ENCODE peak calls at places on chromosome 21, in six cellular contexts. One of them, this sample, is unnamed.

GRCh38 chr21:32337206-32337605 is 38.6 kb downstream of the MRAP start:
- DNase-seq in Peyer's patch: no peak
- DNase-seq in heart left ventricle: no peak
- DNase-seq in thoracic aorta: no peak
- DNase-seq in SK-N-SH: no peak
- DNase-seq in ovary: no peak
- DNase-seq in this sample: no peak

GRCh38 chr21:24514081-24514733 is 1093.1 kb downstream of the MRPL39 start:
- DNase-seq in SK-N-SH: peak; percentile 16
- DNase-seq in thoracic aorta: no peak
- DNase-seq in Peyer's patch: no peak
- DNase-seq in heart left ventricle: no peak
- DNase-seq in ovary: no peak
- DNase-seq in this sample: no peak

GRCh38 chr21:44987886-44988606 is 48.2 kb downstream of the SLX9 start:
- DNase-seq in thoracic aorta: no peak
- DNase-seq in ovary: no peak
- DNase-seq in SK-N-SH: no peak
- DNase-seq in heart left ventricle: no peak
- DNase-seq in Peyer's patch: no peak
- DNase-seq in this sample: peak; percentile 39

GRCh38 chr21:32423320-32423719 is 10.8 kb downstream of the EVA1C start:
- DNase-seq in SK-N-SH: no peak
- DNase-seq in heart left ventricle: no peak
- DNase-seq in ovary: no peak
- DNase-seq in thoracic aorta: no peak
- DNase-seq in Peyer's patch: no peak
- DNase-seq in this sample: no peak

GRCh38 chr21:44914176-44914874 is 6.4 kb downstream of the ITGB2 start:
- DNase-seq in thoracic aorta: no peak
- DNase-seq in SK-N-SH: no peak
- DNase-seq in heart left ventricle: no peak
- DNase-seq in ovary: no peak
- DNase-seq in Peyer's patch: no peak
- DNase-seq in this sample: peak; percentile 78

GRCh38 chr21:34197561-34197960 is 124.2 kb downstream of the MRPS6 start:
- DNase-seq in ovary: no peak
- DNase-seq in thoracic aorta: no peak
- DNase-seq in SK-N-SH: no peak
- DNase-seq in Peyer's patch: no peak
- DNase-seq in heart left ventricle: no peak
- DNase-seq in this sample: no peak

GRCh38 chr21:46634966-46635323 is 529 bp upstream of the PRMT2 start:
- DNase-seq in thoracic aorta: peak; percentile 55
- DNase-seq in SK-N-SH: peak; percentile 80
- DNase-seq in Peyer's patch: no peak
- DNase-seq in heart left ventricle: peak; percentile 65
- DNase-seq in ovary: no peak
- DNase-seq in this sample: peak; percentile 78

GRCh38 chr21:46089285-46089684 is 8.6 kb upstream of the COL6A2 start:
- DNase-seq in ovary: no peak
- DNase-seq in heart left ventricle: no peak
- DNase-seq in SK-N-SH: no peak
- DNase-seq in thoracic aorta: no peak
- DNase-seq in Peyer's patch: no peak
- DNase-seq in this sample: no peak

GRCh38 chr21:35294231-35294898 is 245.3 kb upstream of the RUNX1 start:
- DNase-seq in thoracic aorta: no peak
- DNase-seq in ovary: no peak
- DNase-seq in Peyer's patch: no peak
- DNase-seq in heart left ventricle: no peak
- DNase-seq in SK-N-SH: no peak
- DNase-seq in this sample: no peak

GRCh38 chr21:33273044-33273443 is 6.9 kb downstream of the IL10RB start:
- DNase-seq in heart left ventricle: no peak
- DNase-seq in thoracic aorta: no peak
- DNase-seq in SK-N-SH: no peak
- DNase-seq in Peyer's patch: no peak
- DNase-seq in ovary: no peak
- DNase-seq in this sample: no peak

GRCh38 chr21:45532826-45533730 is 9.2 kb downstream of the SLC19A1 start:
- DNase-seq in thoracic aorta: no peak
- DNase-seq in heart left ventricle: no peak
- DNase-seq in Peyer's patch: peak; percentile 87
- DNase-seq in ovary: peak; percentile 25
- DNase-seq in SK-N-SH: no peak
- DNase-seq in this sample: peak; percentile 56

GRCh38 chr21:15993951-15994350 is 264.2 kb downstream of the USP25 start:
- DNase-seq in thoracic aorta: no peak
- DNase-seq in SK-N-SH: no peak
- DNase-seq in ovary: no peak
- DNase-seq in Peyer's patch: no peak
- DNase-seq in heart left ventricle: no peak
- DNase-seq in this sample: no peak

GRCh38 chr21:19853709-19854575 is 1144.3 kb upstream of the NCAM2 start:
- DNase-seq in Peyer's patch: peak; percentile 20
- DNase-seq in SK-N-SH: no peak
- DNase-seq in ovary: no peak
- DNase-seq in thoracic aorta: no peak
- DNase-seq in heart left ventricle: no peak
- DNase-seq in this sample: no peak

GRCh38 chr21:33231526-33231925 is 1.8 kb downstream of the IFNAR2 start:
- DNase-seq in ovary: no peak
- DNase-seq in SK-N-SH: no peak
- DNase-seq in heart left ventricle: no peak
- DNase-seq in thoracic aorta: no peak
- DNase-seq in Peyer's patch: no peak
- DNase-seq in this sample: no peak

GRCh38 chr21:25870084-25870483 is 135.3 kb downstream of the GABPA start:
- DNase-seq in ovary: no peak
- DNase-seq in heart left ventricle: no peak
- DNase-seq in SK-N-SH: no peak
- DNase-seq in thoracic aorta: no peak
- DNase-seq in Peyer's patch: no peak
- DNase-seq in this sample: no peak

GRCh38 chr21:17585875-17586450 is 26.7 kb downstream of the BTG3 start:
- DNase-seq in thoracic aorta: no peak
- DNase-seq in Peyer's patch: no peak
- DNase-seq in SK-N-SH: peak; percentile 35
- DNase-seq in ovary: no peak
- DNase-seq in heart left ventricle: no peak
- DNase-seq in this sample: no peak

GRCh38 chr21:44793269-44794030 is 8.2 kb downstream of the UBE2G2 start:
- DNase-seq in SK-N-SH: peak; percentile 86
- DNase-seq in heart left ventricle: peak; percentile 42
- DNase-seq in Peyer's patch: no peak
- DNase-seq in ovary: peak; percentile 46
- DNase-seq in thoracic aorta: no peak
- DNase-seq in this sample: peak; percentile 71

GRCh38 chr21:45848805-45849204 is 132.8 kb upstream of the COL6A1 start:
- DNase-seq in heart left ventricle: no peak
- DNase-seq in ovary: no peak
- DNase-seq in Peyer's patch: no peak
- DNase-seq in SK-N-SH: no peak
- DNase-seq in thoracic aorta: no peak
- DNase-seq in this sample: no peak

GRCh38 chr21:38787461-38788274 is 18.1 kb upstream of the ETS2 start:
- DNase-seq in SK-N-SH: no peak
- DNase-seq in thoracic aorta: no peak
- DNase-seq in heart left ventricle: no peak
- DNase-seq in ovary: no peak
- DNase-seq in Peyer's patch: peak; percentile 85
- DNase-seq in this sample: no peak

DNA sequence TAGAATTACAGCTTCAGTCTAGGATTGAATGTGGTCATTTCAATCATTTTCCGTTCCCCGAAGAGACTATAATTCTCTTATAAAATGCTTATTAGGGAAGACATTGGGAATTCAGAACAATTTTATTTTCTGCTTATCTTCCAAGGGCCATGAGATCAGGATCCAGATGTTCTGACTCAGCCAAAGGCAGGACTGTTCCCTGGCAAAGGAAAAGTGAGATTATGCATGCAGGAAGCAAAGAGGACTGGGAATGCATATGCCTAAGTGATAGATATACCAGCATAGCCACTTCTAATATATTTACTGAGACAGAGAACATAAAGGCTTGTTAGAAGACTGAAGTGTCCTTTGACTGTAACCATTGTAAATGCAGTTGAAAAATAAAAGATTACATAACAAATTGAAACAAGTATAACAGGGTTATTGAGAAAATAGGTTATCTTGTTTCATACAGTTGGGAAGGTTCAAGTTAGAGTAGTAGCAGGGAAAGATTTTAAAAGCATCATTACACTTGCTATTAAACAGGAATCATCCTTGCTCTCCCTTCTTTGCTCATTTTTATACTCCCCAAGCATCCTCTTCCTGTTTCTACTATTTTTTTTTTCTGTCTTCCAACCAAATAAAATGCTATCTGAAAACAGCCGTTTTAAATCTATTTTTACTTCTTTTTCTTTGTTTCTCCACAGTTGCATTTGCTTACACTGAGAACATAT is 439.6 kb upstream of the ADAMTS5 start:
- DNase-seq in ovary: no peak
- DNase-seq in thoracic aorta: no peak
- DNase-seq in heart left ventricle: no peak
- DNase-seq in SK-N-SH: peak; percentile 18
- DNase-seq in Peyer's patch: no peak
- DNase-seq in this sample: no peak
- H3K9me3 ChIP-seq in ovary: no peaks in the 10 kb centered on the region
- H3K9me3 ChIP-seq in thoracic aorta: no peaks in the 10 kb centered on the region
- H3K9me3 ChIP-seq in heart left ventricle: no peaks in the 10 kb centered on the region
- H3K9me3 ChIP-seq in SK-N-SH: no peaks in the 10 kb centered on the region
- H3K9me3 ChIP-seq in Peyer's patch: no peaks in the 10 kb centered on the region
- H3K9me3 ChIP-seq in this sample: no peaks in the 10 kb centered on the region

GRCh38 chr21:14911351-14911750 is 153.4 kb downstream of the NRIP1 start:
- DNase-seq in heart left ventricle: no peak
- DNase-seq in SK-N-SH: no peak
- DNase-seq in ovary: no peak
- DNase-seq in Peyer's patch: no peak
- DNase-seq in thoracic aorta: no peak
- DNase-seq in this sample: no peak
- TF ChIP-seq CTCF in heart left ventricle: no peak
- TF ChIP-seq CTCF in SK-N-SH: no peak
- TF ChIP-seq CTCF in ovary: no peak
- TF ChIP-seq CTCF in Peyer's patch: no peak
- TF ChIP-seq CTCF in thoracic aorta: no peak
- TF ChIP-seq CTCF in this sample: no peak

GRCh38 chr21:40043866-40044265 is 176.6 kb downstream of the PCP4 start:
- DNase-seq in SK-N-SH: no peak
- DNase-seq in heart left ventricle: no peak
- DNase-seq in ovary: no peak
- DNase-seq in Peyer's patch: no peak
- DNase-seq in thoracic aorta: no peak
- DNase-seq in this sample: no peak
- H3K9me3 ChIP-seq in SK-N-SH: no peaks in the 10 kb centered on the region
- H3K9me3 ChIP-seq in heart left ventricle: no peaks in the 10 kb centered on the region
- H3K9me3 ChIP-seq in ovary: no peaks in the 10 kb centered on the region
- H3K9me3 ChIP-seq in Peyer's patch: no peaks in the 10 kb centered on the region
- H3K9me3 ChIP-seq in thoracic aorta: no peaks in the 10 kb centered on the region
- H3K9me3 ChIP-seq in this sample: no peaks in the 10 kb centered on the region

DNA sequence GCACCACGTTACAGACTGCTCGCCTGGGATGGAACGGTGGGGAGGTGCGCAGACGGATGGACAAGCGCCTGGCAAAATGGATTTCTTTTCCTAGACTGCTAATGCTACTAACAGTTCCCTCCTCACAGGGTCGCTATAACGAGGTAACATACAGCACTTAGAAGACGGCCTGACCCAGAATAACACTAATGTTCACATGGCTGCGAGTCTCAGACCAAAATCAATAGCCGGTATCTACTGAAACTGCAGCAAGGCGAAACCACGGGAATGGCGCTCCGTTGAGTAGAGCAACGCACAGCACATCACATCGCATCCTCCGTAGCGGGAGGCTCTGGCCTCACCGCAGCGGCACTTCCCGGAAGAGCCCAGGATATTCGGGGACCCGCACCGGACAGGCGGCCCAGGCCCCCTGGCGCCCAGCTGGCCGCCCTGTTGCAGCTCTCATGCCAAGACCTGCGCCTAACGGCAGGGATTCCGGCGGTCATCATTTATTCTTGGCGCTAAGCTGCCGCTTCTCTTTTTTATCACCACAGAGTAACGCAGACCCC is 46.6 kb downstream of the VPS26C start:
- DNase-seq in heart left ventricle: no peak
- DNase-seq in ovary: peak; percentile 38
- DNase-seq in Peyer's patch: no peak
- DNase-seq in thoracic aorta: no peak
- DNase-seq in SK-N-SH: peak; percentile 82
- DNase-seq in this sample: no peak
- TF ChIP-seq CTCF in heart left ventricle: no peak
- TF ChIP-seq CTCF in ovary: no peak
- TF ChIP-seq CTCF in Peyer's patch: no peak
- TF ChIP-seq CTCF in thoracic aorta: no peak
- TF ChIP-seq CTCF in SK-N-SH: peak; percentile 25
- TF ChIP-seq CTCF in this sample: peak; percentile 9

DNA sequence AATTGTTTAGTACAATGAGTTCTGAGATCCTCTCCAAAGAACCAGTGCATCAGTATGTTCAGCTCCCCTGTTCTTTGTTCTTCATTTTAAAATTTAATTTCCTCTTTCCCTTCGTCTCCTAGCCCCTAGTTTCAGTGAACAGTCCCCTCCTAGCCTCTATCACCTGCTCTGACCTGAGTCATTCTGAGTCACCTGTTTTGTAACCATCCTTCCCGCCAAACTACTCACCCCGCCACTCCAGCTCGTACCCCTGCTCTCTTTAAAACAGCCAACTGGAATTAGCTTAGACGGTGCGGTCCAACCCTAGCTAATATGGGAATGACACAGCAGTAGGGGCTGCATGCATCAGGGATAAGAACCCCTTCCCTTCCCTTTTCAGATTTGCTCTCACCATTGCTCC is 16.8 kb upstream of the ERVH48-1 start:
- DNase-seq in Peyer's patch: no peak
- DNase-seq in thoracic aorta: no peak
- DNase-seq in ovary: no peak
- DNase-seq in SK-N-SH: no peak
- DNase-seq in heart left ventricle: no peak
- DNase-seq in this sample: no peak
- H3K9me3 ChIP-seq in Peyer's patch: no peaks in the 10 kb centered on the region
- H3K9me3 ChIP-seq in thoracic aorta: no peaks in the 10 kb centered on the region
- H3K9me3 ChIP-seq in ovary: no peaks in the 10 kb centered on the region
- H3K9me3 ChIP-seq in SK-N-SH: no peaks in the 10 kb centered on the region
- H3K9me3 ChIP-seq in heart left ventricle: no peaks in the 10 kb centered on the region
- H3K9me3 ChIP-seq in this sample: no peaks in the 10 kb centered on the region

DNA sequence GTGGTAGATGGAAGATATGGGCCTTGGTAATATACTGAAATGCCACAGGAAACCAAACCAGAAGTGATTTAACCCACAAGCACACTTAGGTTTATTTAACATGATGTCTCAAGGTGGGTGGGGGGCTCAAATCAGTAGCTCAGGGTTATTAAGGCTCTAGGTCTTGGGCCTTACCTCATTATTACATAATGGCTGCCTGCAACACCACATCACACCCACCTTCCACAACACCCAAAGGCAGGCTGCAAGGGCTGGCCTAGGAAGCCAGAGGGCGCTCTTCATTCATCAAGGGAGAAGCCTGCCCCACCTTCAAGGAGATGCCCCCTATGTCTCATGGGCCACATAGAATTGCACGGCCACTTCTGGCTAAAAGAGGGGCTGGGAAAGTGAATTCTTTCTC is 6.0 kb downstream of the TFF1 start:
- DNase-seq in heart left ventricle: no peak
- DNase-seq in Peyer's patch: peak; percentile 26
- DNase-seq in SK-N-SH: no peak
- DNase-seq in ovary: no peak
- DNase-seq in thoracic aorta: no peak
- DNase-seq in this sample: no peak
- TF ChIP-seq CTCF in heart left ventricle: no peak
- TF ChIP-seq CTCF in Peyer's patch: no peak
- TF ChIP-seq CTCF in SK-N-SH: no peak
- TF ChIP-seq CTCF in ovary: no peak
- TF ChIP-seq CTCF in thoracic aorta: no peak
- TF ChIP-seq CTCF in this sample: no peak

This sample was measured in lower lobe of right lung.